ENCODE peak calls at places on chromosomes 2 and 18, in nine cellular contexts. Y, K, O, I, W, L, E, G and U are unnamed samples.

GRCh38 chr18:50312296-50313030 is 25.0 kb upstream of the CXXC1 start:
- DNase-seq in G (no peak), W (no peak), K (no peak), L (no peak), O (no peak), E (no peak), Y (no peak), I (no peak), U (no peak)

GRCh38 chr2:149617057-149617456 is 29.5 kb upstream of the MMADHC start:
- DNase-seq in Y (no peak), O (no peak), L (no peak), G (no peak), K (no peak), I (no peak), W (no peak), E (no peak), U (no peak)

GRCh38 chr18:2846638-2847340 is at the start of gene EMILIN2:
- DNase-seq in Y (no peak), O (peak), G (no peak), W (peak), E (peak), K (peak), L (no peak), I (no peak), U (no peak)

GRCh38 chr2:207505728-207506127 is 24.0 kb upstream of the CREB1 start:
- DNase-seq in K (no peak), I (no peak), Y (no peak), L (no peak), O (peak), W (peak), E (no peak), G (peak), U (peak)

GRCh38 chr18:31990823-31991222 is 27.8 kb upstream of the RNF125 start:
- DNase-seq in G (no peak), W (no peak), L (no peak), O (no peak), Y (no peak), E (peak), K (no peak), I (no peak), U (no peak)

GRCh38 chr2:218282173-218282991 is 9.9 kb downstream of the TMBIM1 start:
- DNase-seq in Y (no peak), E (no peak), K (peak), G (no peak), W (peak), L (peak), I (no peak), O (peak), U (peak)

GRCh38 chr2:21330786-21331391 is 207.1 kb downstream of the TDRD15 start:
- DNase-seq in L (no peak), E (no peak), O (no peak), I (no peak), Y (no peak), K (no peak), G (no peak), W (no peak), U (no peak)

GRCh38 chr2:23293756-23294155 is 91.2 kb upstream of the KLHL29 start:
- DNase-seq in E (no peak), I (no peak), O (peak), G (no peak), W (no peak), K (no peak), L (no peak), Y (no peak), U (no peak)

GRCh38 chr2:72276356-72276755 is 128.7 kb upstream of the CYP26B1 start:
- DNase-seq in G (no peak), Y (no peak), K (no peak), I (no peak), E (no peak), W (no peak), L (no peak), O (no peak), U (no peak)